ENCODE peak calls at places on chromosomes 3 and 15, in seven cellular contexts. F is MM.1S, V is GM23338, S is SK-N-SH, R is PC-3, H is PC-9, I is GM23248. C is an unnamed sample.

GRCh38 chr15:68691667-68692066 is 112.9 kb downstream of the CORO2B start:
- DNase-seq in R (peak; percentile 14), V (no peak), H (peak; percentile 43), S (peak; percentile 76), I (no peak), F (no peak), C (no peak)

GRCh38 chr15:67520276-67520975 is 505 bp upstream of the C15orf61 start:
- DNase-seq in V (peak; percentile 27), S (no peak), H (no peak), R (no peak), F (no peak), I (peak; percentile 43), C (no peak)

GRCh38 chr3:159632124-159632523 is 356.5 kb upstream of the IL12A start:
- DNase-seq in V (peak; percentile 13), S (no peak), H (no peak), R (no peak), I (no peak), F (no peak), C (peak; percentile 56)

GRCh38 chr3:192229866-192230265 is 497.5 kb downstream of the FGF12 start:
- DNase-seq in I (no peak), R (no peak), S (no peak), F (no peak), H (peak; percentile 49), V (no peak), C (no peak)

GRCh38 chr15:60215225-60215963 is 182.4 kb downstream of the ANXA2 start:
- DNase-seq in F (no peak), V (peak; percentile 50), S (no peak), I (no peak), H (no peak), R (no peak), C (no peak)

GRCh38 chr3:63015614-63016016 is 140.4 kb upstream of the CADPS start:
- DNase-seq in S (no peak), R (no peak), F (no peak), I (no peak), H (no peak), V (peak; percentile 93), C (peak; percentile 93)

GRCh38 chr3:22609139-22609538 is 594.0 kb upstream of the UBE2E2 start:
- DNase-seq in I (peak; percentile 41), F (no peak), R (peak; percentile 65), H (no peak), S (no peak), V (no peak), C (no peak)

GRCh38 chr3:57796261-57796660 is 40.2 kb downstream of the SLMAP start:
- DNase-seq in H (no peak), I (peak; percentile 26), S (no peak), F (no peak), R (peak; percentile 40), V (no peak), C (no peak)

GRCh38 chr15:60390931-60391501 is 6.8 kb downstream of the ANXA2 start:
- DNase-seq in F (no peak), V (peak; percentile 61), S (no peak), I (peak; percentile 96), R (peak; percentile 77), H (peak; percentile 65), C (peak; percentile 88)

GRCh38 chr3:177345049-177345972 is 148.0 kb upstream of the TBL1XR1 start:
- DNase-seq in R (peak; percentile 97), F (peak; percentile 52), I (peak; percentile 97), H (peak; percentile 98), V (peak; percentile 62), S (peak; percentile 28), C (no peak)
- H3F3A ChIP-seq in R (no peaks in the 10 kb centered on the region), F (no peaks in the 10 kb centered on the region), I (peaks cover 4% of the 10 kb centered on the region), H (peaks cover 16% of the 10 kb centered on the region), V (no peaks in the 10 kb centered on the region), S (peaks cover 11% of the 10 kb centered on the region), C (peaks cover 23% of the 10 kb centered on the region)

GRCh38 chr3:116743062-116743461 is 33.5 kb downstream of the TUSC7 start:
- DNase-seq in S (no peak), F (no peak), R (no peak), H (no peak), I (no peak), V (no peak), C (no peak)
- H4K20me1 ChIP-seq in S (no peaks in the 10 kb centered on the region), F (no peaks in the 10 kb centered on the region), R (no peaks in the 10 kb centered on the region), H (no peaks in the 10 kb centered on the region), I (no peaks in the 10 kb centered on the region), V (no peaks in the 10 kb centered on the region), C (no peaks in the 10 kb centered on the region)

GRCh38 chr3:15800327-15800726 is 2.5 kb upstream of the ANKRD28 start:
- DNase-seq in I (no peak), S (no peak), R (no peak), V (no peak), F (no peak), H (no peak), C (no peak)
- H3F3A ChIP-seq in I (peaks cover 32% of the 10 kb centered on the region), S (peaks cover 39% of the 10 kb centered on the region), R (peaks cover 13% of the 10 kb centered on the region), V (no peaks in the 10 kb centered on the region), F (peaks cover 52% of the 10 kb centered on the region), H (peaks cover 35% of the 10 kb centered on the region), C (peaks cover 16% of the 10 kb centered on the region)

DNA sequence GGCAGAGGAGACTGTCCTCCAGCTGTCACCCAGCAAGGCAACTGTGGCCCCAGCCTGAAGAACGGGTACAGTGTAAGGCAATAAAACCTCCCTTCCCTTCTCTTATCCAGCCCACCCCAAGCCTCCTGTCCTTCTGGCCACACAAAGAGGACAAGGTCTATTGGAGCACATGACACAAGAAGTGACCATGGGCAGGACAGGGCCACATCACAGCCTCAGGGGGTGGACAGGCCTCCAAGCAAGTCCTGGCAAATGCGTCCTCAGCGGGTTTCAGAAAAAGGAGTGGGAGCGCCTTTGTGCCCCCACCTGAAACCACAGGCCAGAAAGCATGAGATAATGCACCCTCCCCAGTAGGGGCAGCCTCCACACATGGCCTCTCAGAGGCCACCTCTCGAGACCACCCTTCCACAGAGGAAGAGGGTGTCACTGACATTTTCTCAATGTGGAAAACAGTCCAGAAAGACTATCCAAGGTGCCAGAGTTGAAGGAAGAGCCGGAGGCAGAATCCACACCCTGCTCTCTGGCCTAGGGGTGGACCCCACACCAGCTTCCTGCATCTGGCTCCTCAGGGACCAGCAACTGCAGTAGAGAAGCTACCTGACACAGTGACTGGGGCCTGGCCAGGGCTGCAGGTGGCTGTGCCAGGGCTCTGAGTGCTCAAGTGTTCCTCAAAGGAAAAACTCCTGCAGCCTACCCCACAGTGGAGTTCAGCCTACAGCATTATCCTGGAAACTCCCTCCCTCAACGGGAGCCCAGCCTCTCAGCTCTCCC is 43.9 kb downstream of the CCDC12 start:
- DNase-seq in R (no peak), F (no peak), V (no peak), I (no peak), S (no peak), H (no peak), C (no peak)
- H4K20me1 ChIP-seq in R (peaks cover 17% of the 10 kb centered on the region), F (peaks cover 31% of the 10 kb centered on the region), V (peaks cover 44% of the 10 kb centered on the region), I (peaks cover 3% of the 10 kb centered on the region), S (no peaks in the 10 kb centered on the region), H (peaks cover 6% of the 10 kb centered on the region), C (peaks cover 66% of the 10 kb centered on the region)